ENCODE peak calls at places on chromosomes 1 and 21, in nine cellular contexts. N, T, B, U, R, A, E, Y and K are unnamed samples.

GRCh38 chr1:235504122-235504493 is at the start of gene B3GALNT2:
- DNase-seq in N (no peak), T (no peak), B (no peak), U (no peak), R (no peak), A (no peak), E (no peak), Y (no peak), K (no peak)

GRCh38 chr1:208235983-208236761 is 8.0 kb downstream of the PLXNA2 start:
- DNase-seq in N (no peak), T (no peak), B (peak), U (no peak), R (peak), A (no peak), E (peak), Y (no peak), K (no peak)

GRCh38 chr1:207366022-207366421 is 44.5 kb downstream of the CD55 start:
- DNase-seq in N (no peak), T (no peak), B (no peak), U (no peak), R (peak), A (no peak), E (no peak), Y (no peak), K (no peak)

GRCh38 chr1:97778718-97779117 is 142.1 kb downstream of the DPYD start:
- DNase-seq in N (no peak), T (no peak), B (no peak), U (no peak), R (no peak), A (no peak), E (no peak), Y (no peak), K (no peak)

GRCh38 chr21:39845581-39846130 is 21.6 kb upstream of the PCP4 start:
- DNase-seq in N (no peak), T (no peak), B (no peak), U (peak), R (no peak), A (no peak), E (no peak), Y (peak), K (no peak)

GRCh38 chr21:36135391-36136094 is 664 bp downstream of the CBR3 start:
- DNase-seq in N (peak), T (no peak), B (peak), U (peak), R (peak), A (no peak), E (peak), Y (no peak), K (no peak)

GRCh38 chr1:14742181-14742980 is 143.9 kb downstream of the KAZN start:
- DNase-seq in N (no peak), T (no peak), B (no peak), U (no peak), R (peak), A (no peak), E (no peak), Y (no peak), K (no peak)

GRCh38 chr1:178091986-178092745 is 1.7 kb upstream of the RASAL2 start:
- DNase-seq in N (no peak), T (no peak), B (no peak), U (no peak), R (peak), A (no peak), E (no peak), Y (no peak), K (no peak)

GRCh38 chr21:26513212-26513611 is 59.9 kb downstream of the CYYR1 start:
- DNase-seq in N (no peak), T (no peak), B (no peak), U (no peak), R (peak), A (peak), E (no peak), Y (no peak), K (peak)

GRCh38 chr1:67551375-67551774 is 121.2 kb upstream of the SERBP1 start:
- DNase-seq in N (no peak), T (no peak), B (no peak), U (no peak), R (no peak), A (no peak), E (peak), Y (no peak), K (no peak)

GRCh38 chr1:205933672-205934618 is 9.3 kb downstream of the SLC26A9 start:
- DNase-seq in N (no peak), T (no peak), B (no peak), U (no peak), R (peak), A (peak), E (no peak), Y (no peak), K (peak)

GRCh38 chr1:183218981-183219621 is 33.0 kb downstream of the LAMC2 start:
- DNase-seq in N (peak), T (peak), B (peak), U (no peak), R (no peak), A (no peak), E (peak), Y (no peak), K (no peak)

GRCh38 chr1:34711469-34711868 is 43.4 kb upstream of the GJB5 start:
- DNase-seq in N (no peak), T (no peak), B (no peak), U (no peak), R (peak), A (no peak), E (no peak), Y (no peak), K (no peak)

GRCh38 chr1:198936371-198937083 is 297.7 kb downstream of the PTPRC start:
- DNase-seq in N (no peak), T (no peak), B (no peak), U (no peak), R (peak), A (no peak), E (no peak), Y (no peak), K (no peak)

GRCh38 chr1:79204774-79205173 is 198.2 kb upstream of the ADGRL4 start:
- DNase-seq in N (no peak), T (no peak), B (no peak), U (no peak), R (no peak), A (no peak), E (no peak), Y (no peak), K (no peak)

GRCh38 chr1:99173282-99173681 is 91.0 kb upstream of the PLPPR4 start:
- DNase-seq in N (no peak), T (no peak), B (no peak), U (no peak), R (no peak), A (no peak), E (no peak), Y (no peak), K (no peak)

GRCh38 chr1:215002471-215002870 is 80.1 kb upstream of the KCNK2 start:
- DNase-seq in N (no peak), T (no peak), B (no peak), U (no peak), R (peak), A (no peak), E (no peak), Y (no peak), K (no peak)

GRCh38 chr1:21935393-21935804 is 1.7 kb downstream of the HSPG2 start:
- DNase-seq in N (no peak), T (no peak), B (peak), U (no peak), R (peak), A (no peak), E (no peak), Y (no peak), K (no peak)

GRCh38 chr1:64536217-64536835 is 66.4 kb downstream of the CACHD1 start:
- DNase-seq in N (peak), T (no peak), B (no peak), U (no peak), R (no peak), A (no peak), E (no peak), Y (no peak), K (no peak)